ENCODE peak calls at places on chromosomes 1 and 21, in ten cellular contexts. Q is GM13977; O is HCT116; U is HFF-Myc; T is stimulated activated naive CD8-positive, alpha-beta T cell treated with anti-CD3 and anti-CD28 coated beads, Interleukin-15, amount 100 ng/mL, for 72 hours; S is naive thymus-derived CD4-positive, alpha-beta T cell; L is stimulated activated CD4-positive, alpha-beta T cell treated with anti-CD3 and anti-CD28 coated beads, Interleukin-4, amount 100 ng/mL, for 24 hours; G is T47D; E is body of pancreas; X is heart left ventricle. W is an unnamed sample.

GRCh38 chr21:35686156-35686555 is 374.2 kb downstream of the SETD4 start:
- DNase-seq in Q (no peak), O (no peak), U (no peak), T (no peak), S (no peak), L (no peak), G (no peak), E (no peak), X (no peak), W (no peak)

GRCh38 chr1:228344631-228345072 is 62.0 kb downstream of the TRIM11 start:
- DNase-seq in Q (no peak), O (no peak), U (no peak), T (peak), S (no peak), L (no peak), G (no peak), E (no peak), X (peak), W (no peak)

GRCh38 chr1:95034506-95034905 is 38.2 kb downstream of the ALG14 start:
- DNase-seq in Q (no peak), O (no peak), U (no peak), T (no peak), S (no peak), L (no peak), G (no peak), E (no peak), X (no peak), W (no peak)

GRCh38 chr1:231203259-231204057 is 37.6 kb upstream of the GNPAT start:
- DNase-seq in Q (no peak), O (no peak), U (no peak), T (no peak), S (no peak), L (no peak), G (no peak), E (no peak), X (no peak), W (no peak)

GRCh38 chr1:201586806-201587205 is 47.9 kb downstream of the NAV1 start:
- DNase-seq in Q (no peak), O (no peak), U (no peak), T (no peak), S (no peak), L (no peak), G (no peak), E (no peak), X (no peak), W (no peak)

GRCh38 chr1:24126023-24126671 is 14.2 kb upstream of the MYOM3 start:
- DNase-seq in Q (no peak), O (no peak), U (no peak), T (no peak), S (no peak), L (no peak), G (no peak), E (no peak), X (no peak), W (no peak)

GRCh38 chr1:47732489-47732888 is 264.7 kb downstream of the TRABD2B start:
- DNase-seq in Q (no peak), O (no peak), U (no peak), T (no peak), S (no peak), L (no peak), G (no peak), E (no peak), X (no peak), W (no peak)

GRCh38 chr1:204751883-204752687 is 66.5 kb upstream of the LRRN2 start:
- DNase-seq in Q (no peak), O (peak), U (no peak), T (no peak), S (no peak), L (no peak), G (peak), E (no peak), X (no peak), W (no peak)

GRCh38 chr1:28751315-28752056 is 14.7 kb downstream of the YTHDF2 start:
- DNase-seq in Q (no peak), O (no peak), U (no peak), T (no peak), S (no peak), L (no peak), G (no peak), E (no peak), X (no peak), W (no peak)

GRCh38 chr1:3638676-3639075 is 11.2 kb downstream of the WRAP73 start:
- DNase-seq in Q (no peak), O (no peak), U (no peak), T (no peak), S (no peak), L (no peak), G (no peak), E (no peak), X (no peak), W (no peak)

GRCh38 chr1:69671363-69672010 is 103.8 kb downstream of the LRRC7 start:
- DNase-seq in Q (no peak), O (no peak), U (no peak), T (no peak), S (no peak), L (no peak), G (no peak), E (no peak), X (no peak), W (no peak)

GRCh38 chr1:151534662-151535278 is 5.3 kb upstream of the TUFT1 start:
- DNase-seq in Q (peak), O (no peak), U (no peak), T (peak), S (peak), L (peak), G (peak), E (peak), X (peak), W (peak)

GRCh38 chr1:77636864-77637263 is 45.6 kb downstream of the ZZZ3 start:
- DNase-seq in Q (no peak), O (no peak), U (no peak), T (no peak), S (no peak), L (no peak), G (no peak), E (no peak), X (no peak), W (no peak)

GRCh38 chr1:157144509-157144908 is 6.3 kb upstream of the ETV3 start:
- DNase-seq in Q (no peak), O (no peak), U (no peak), T (no peak), S (no peak), L (no peak), G (no peak), E (no peak), X (no peak), W (no peak)

GRCh38 chr1:1972976-1973715 is 30.4 kb downstream of the CFAP74 start:
- DNase-seq in Q (no peak), O (no peak), U (no peak), T (no peak), S (no peak), L (no peak), G (no peak), E (no peak), X (peak), W (no peak)

GRCh38 chr1:36198641-36199040 is 25.6 kb upstream of the THRAP3 start:
- DNase-seq in Q (no peak), O (no peak), U (no peak), T (no peak), S (no peak), L (no peak), G (no peak), E (no peak), X (no peak), W (no peak)

GRCh38 chr1:25107643-25108010 is 124.7 kb downstream of the SYF2 start:
- DNase-seq in Q (no peak), O (no peak), U (no peak), T (no peak), S (no peak), L (no peak), G (no peak), E (no peak), X (no peak), W (no peak)

GRCh38 chr1:20342294-20343148 is 51.8 kb downstream of the VWA5B1 start:
- DNase-seq in Q (no peak), O (no peak), U (no peak), T (no peak), S (no peak), L (no peak), G (no peak), E (no peak), X (no peak), W (no peak)

GRCh38 chr1:61092643-61093042 is 10.3 kb downstream of the NFIA start:
- DNase-seq in Q (no peak), O (no peak), U (no peak), T (no peak), S (no peak), L (no peak), G (no peak), E (no peak), X (no peak), W (no peak)

GRCh38 chr1:230163205-230163604 is 96.2 kb downstream of the GALNT2 start:
- DNase-seq in Q (no peak), O (no peak), U (peak), T (no peak), S (no peak), L (no peak), G (no peak), E (no peak), X (no peak), W (no peak)